ENCODE peak calls at places on chromosomes 7 and 10, in seven cellular contexts. L is IMR-90, S is mesendoderm, T is H9, N is H1, H is mesenchymal stem cell, M is trophoblast cell. V is an unnamed sample.
A peak's percentile ranks its signal among the peaks of the same experiment; 100 is the strongest.

GRCh38 chr10:52644678-52645434 is 127.7 kb downstream of the MBL2 start:
- DNase-seq in L (peak; percentile 32), S (peak; percentile 54), T (no peak), N (no peak), H (peak; percentile 47), M (peak; percentile 43), V (peak; percentile 23)

GRCh38 chr7:116510795-116511194 is 11.3 kb downstream of the CAV2 start:
- DNase-seq in L (no peak), S (no peak), T (no peak), N (no peak), H (no peak), M (no peak), V (no peak)

GRCh38 chr10:81953420-81953819 is 78.4 kb downstream of the NRG3 start:
- DNase-seq in L (no peak), S (no peak), T (no peak), N (no peak), H (no peak), M (no peak), V (no peak)

GRCh38 chr10:20963721-20964595 is 66.8 kb upstream of the NEBL start:
- DNase-seq in L (no peak), S (no peak), T (no peak), N (no peak), H (no peak), M (no peak), V (no peak)

GRCh38 chr7:518630-519428 is 817 bp downstream of the PDGFA start:
- DNase-seq in L (peak; percentile 71), S (peak; percentile 68), T (peak; percentile 74), N (no peak), H (peak; percentile 83), M (peak; percentile 24), V (no peak)

GRCh38 chr10:6232225-6232807 is 29.6 kb downstream of the PFKFB3 start:
- DNase-seq in L (no peak), S (no peak), T (peak; percentile 19), N (no peak), H (no peak), M (no peak), V (no peak)

GRCh38 chr10:67883710-67884312 is 645 bp upstream of the SIRT1 start:
- DNase-seq in L (no peak), S (no peak), T (no peak), N (no peak), H (no peak), M (no peak), V (no peak)

GRCh38 chr10:80173441-80173840 is 31.9 kb downstream of the ANXA11 start:
- DNase-seq in L (no peak), S (no peak), T (no peak), N (no peak), H (no peak), M (no peak), V (no peak)

GRCh38 chr10:88281592-88282268 is 301.4 kb downstream of the RNLS start:
- DNase-seq in L (peak; percentile 81), S (no peak), T (no peak), N (no peak), H (peak; percentile 73), M (no peak), V (no peak)

GRCh38 chr7:14275346-14275745 is 285.9 kb upstream of the ETV1 start:
- DNase-seq in L (no peak), S (no peak), T (no peak), N (no peak), H (peak; percentile 54), M (no peak), V (no peak)

GRCh38 chr10:119778776-119779445 is 53.1 kb downstream of the INPP5F start:
- DNase-seq in L (no peak), S (no peak), T (no peak), N (no peak), H (no peak), M (peak; percentile 65), V (no peak)

GRCh38 chr7:100547872-100548271 is 8.9 kb downstream of the AGFG2 start:
- DNase-seq in L (no peak), S (no peak), T (no peak), N (no peak), H (no peak), M (no peak), V (no peak)

GRCh38 chr7:151181011-151181431 is 6.0 kb downstream of the ASB10 start:
- DNase-seq in L (no peak), S (no peak), T (no peak), N (no peak), H (no peak), M (no peak), V (no peak)

GRCh38 chr7:104089622-104090021 is 100.2 kb upstream of the RELN start:
- DNase-seq in L (no peak), S (no peak), T (no peak), N (no peak), H (no peak), M (no peak), V (peak; percentile 43)

GRCh38 chr7:27840314-27840713 is 100.4 kb downstream of the TAX1BP1 start:
- DNase-seq in L (no peak), S (no peak), T (no peak), N (no peak), H (no peak), M (no peak), V (no peak)

GRCh38 chr7:130352335-130353074 is 7.9 kb downstream of the CPA5 start:
- DNase-seq in L (peak; percentile 75), S (no peak), T (no peak), N (no peak), H (peak; percentile 86), M (no peak), V (no peak)

GRCh38 chr7:137335814-137336213 is 7.7 kb downstream of the PTN start:
- DNase-seq in L (peak; percentile 21), S (no peak), T (no peak), N (no peak), H (no peak), M (peak; percentile 25), V (no peak)

GRCh38 chr7:151745090-151745638 is 131.8 kb downstream of the PRKAG2 start:
- DNase-seq in L (peak; percentile 89), S (no peak), T (no peak), N (no peak), H (peak; percentile 91), M (peak; percentile 96), V (no peak)

GRCh38 chr7:73329861-73330581 is 2.1 kb downstream of the FKBP6 start:
- DNase-seq in L (peak; percentile 36), S (no peak), T (no peak), N (no peak), H (peak; percentile 58), M (no peak), V (no peak)

GRCh38 chr7:2024227-2024918 is 208.4 kb downstream of the MAD1L1 start:
- DNase-seq in L (no peak), S (peak; percentile 42), T (no peak), N (no peak), H (peak; percentile 13), M (no peak), V (no peak)

GRCh38 chr7:94008537-94008936 is 4.4 kb upstream of the BET1 start:
- DNase-seq in L (peak; percentile 28), S (no peak), T (no peak), N (no peak), H (peak; percentile 18), M (no peak), V (no peak)

GRCh38 chr7:90459888-90460287 is 9.6 kb upstream of the PTTG1IP2 start:
- DNase-seq in L (peak; percentile 8), S (peak; percentile 28), T (no peak), N (no peak), H (no peak), M (no peak), V (no peak)

GRCh38 chr10:73247509-73248258 is 629 bp upstream of the DNAJC9 start:
- DNase-seq in L (peak; percentile 33), S (peak; percentile 17), T (no peak), N (no peak), H (peak; percentile 20), M (no peak), V (no peak)

GRCh38 chr7:94908204-94909022 is 1.0 kb downstream of the PPP1R9A start:
- DNase-seq in L (no peak), S (peak; percentile 77), T (peak; percentile 72), N (peak; percentile 38), H (peak; percentile 32), M (peak; percentile 24), V (peak; percentile 76)

GRCh38 chr7:120700806-120701205 is 157.1 kb downstream of the TSPAN12 start:
- DNase-seq in L (no peak), S (no peak), T (no peak), N (no peak), H (no peak), M (peak; percentile 22), V (no peak)

DNA sequence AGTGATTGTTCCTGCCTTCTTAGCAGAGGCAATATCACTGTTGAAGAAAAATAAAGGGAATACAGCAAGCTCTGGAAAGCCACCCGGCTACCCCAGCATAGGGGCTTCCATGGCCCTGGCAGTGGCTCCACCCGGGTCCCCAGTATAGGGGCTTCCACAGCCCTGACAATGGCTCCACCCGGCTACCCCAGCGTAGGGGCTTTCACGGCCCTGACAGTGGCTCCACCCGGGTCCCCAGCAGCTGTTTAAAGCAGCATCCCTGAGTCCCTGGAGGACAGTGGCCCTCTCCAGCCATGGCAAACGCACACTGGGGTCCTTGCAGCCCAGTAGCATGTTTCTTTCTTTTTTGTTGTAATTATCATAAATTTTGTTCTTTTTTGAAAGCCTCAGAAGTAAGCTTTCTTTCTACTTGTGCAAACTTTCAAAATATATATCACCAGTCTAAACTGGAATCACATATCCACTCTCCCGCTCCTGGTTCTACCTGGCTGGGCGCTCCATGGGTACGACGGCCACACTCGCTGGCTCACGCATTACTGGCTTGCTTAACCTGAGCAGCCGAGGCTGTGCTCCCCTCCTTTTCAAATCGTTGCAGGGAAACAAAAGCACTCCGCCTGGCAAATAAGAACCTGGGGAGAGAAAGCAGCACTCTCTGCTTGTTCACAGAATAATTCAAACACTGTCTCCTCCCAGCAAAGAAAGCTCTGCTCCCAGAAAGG is 62.1 kb downstream of the TCERG1L start:
- DNase-seq in L (no peak), S (no peak), T (no peak), N (no peak), H (no peak), M (no peak), V (no peak)
- H3K9ac ChIP-seq in L (no peak overlapping the region), S (no peak overlapping the region), T (no peak overlapping the region), N (no peak overlapping the region), H (no peak overlapping the region), M (no peak overlapping the region), V (no peak overlapping the region)

GRCh38 chr10:71979692-71980062 is 15.5 kb downstream of the CHST3 start:
- DNase-seq in L (no peak), S (no peak), T (no peak), N (no peak), H (no peak), M (no peak), V (no peak)
- H2AK5ac ChIP-seq in L (peak overlapping the region; percentile 30), S (no peak overlapping the region), T (no peak overlapping the region), N (no peak overlapping the region), H (no peak overlapping the region), M (no peak overlapping the region), V (no peak overlapping the region)

DNA sequence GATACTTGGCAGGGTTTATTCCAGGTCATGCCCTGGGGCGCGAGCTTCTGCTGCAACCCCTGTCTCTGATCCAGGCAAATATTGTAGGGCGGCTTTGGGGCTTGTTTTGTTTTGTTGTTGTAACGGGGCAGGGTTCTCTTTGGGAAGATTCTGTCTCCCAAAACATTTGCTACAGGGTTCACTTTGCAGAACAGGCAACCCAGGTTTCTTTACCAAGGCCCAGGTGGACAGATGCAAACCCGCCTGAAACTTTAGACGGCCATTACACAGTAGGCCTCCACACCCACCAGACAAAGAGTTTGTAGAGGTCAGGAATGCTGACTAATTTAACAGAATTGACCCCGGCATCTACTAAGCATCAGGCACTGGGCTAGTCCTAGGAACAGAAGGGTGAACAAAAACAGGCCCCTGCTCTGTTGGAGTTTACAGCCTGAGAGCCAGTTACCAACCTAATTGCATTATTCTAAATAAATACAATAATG is 570 bp upstream of the CDCA7L start:
- DNase-seq in L (no peak), S (no peak), T (no peak), N (no peak), H (no peak), M (peak; percentile 58), V (no peak)
- H3K9ac ChIP-seq in L (no peak overlapping the region), S (peak overlapping the region; percentile 79), T (no peak overlapping the region), N (peak overlapping the region; percentile 97), H (peak overlapping the region; percentile 92), M (no peak overlapping the region), V (no peak overlapping the region)

GRCh38 chr10:89651916-89652573 is 7.0 kb upstream of the PANK1 start:
- DNase-seq in L (no peak), S (no peak), T (no peak), N (no peak), H (no peak), M (no peak), V (no peak)
- H2AK5ac ChIP-seq in L (no peak overlapping the region), S (no peak overlapping the region), T (peak overlapping the region; percentile 36), N (no peak overlapping the region), H (peak overlapping the region; percentile 29), M (no peak overlapping the region), V (no peak overlapping the region)

V was measured in neuronal stem cell.